ENCODE peak calls at places on chromosomes 13 and 19, in ten cellular contexts. E, X, H, F, I, A, Y, D, P and B are unnamed samples.

GRCh38 chr13:48653074-48654054 is at the start of gene CYSLTR2:
- DNase-seq in X (no peak), Y (no peak), I (no peak), E (no peak), A (no peak), H (peak; percentile 11), D (peak; percentile 56), P (no peak), F (peak; percentile 73), B (no peak)

GRCh38 chr13:85985791-85986190 is 186.6 kb upstream of the SLITRK6 start:
- DNase-seq in I (no peak), D (no peak), Y (no peak), A (no peak), P (no peak), X (no peak), E (no peak), H (no peak), F (peak; percentile 10), B (no peak)

GRCh38 chr13:31945202-31945978 is 86.2 kb upstream of the FRY start:
- DNase-seq in F (peak; percentile 79), E (peak; percentile 79), Y (peak; percentile 78), I (peak; percentile 75), X (no peak), H (no peak), A (peak; percentile 61), D (peak; percentile 32), P (peak; percentile 57), B (no peak)

GRCh38 chr19:29724102-29724641 is 9.1 kb upstream of the C19orf12 start:
- DNase-seq in F (peak; percentile 48), A (no peak), Y (no peak), D (no peak), E (no peak), I (no peak), H (peak; percentile 90), X (no peak), P (no peak), B (peak; percentile 56)

GRCh38 chr13:102038787-102039186 is 363.1 kb downstream of the FGF14 start:
- DNase-seq in P (no peak), A (no peak), E (no peak), F (no peak), X (no peak), H (no peak), I (no peak), Y (no peak), D (no peak), B (no peak)

GRCh38 chr13:32471187-32471922 is 43.4 kb upstream of the N4BP2L1 start:
- DNase-seq in F (peak; percentile 90), A (no peak), I (no peak), X (no peak), D (no peak), P (peak; percentile 59), Y (no peak), H (peak; percentile 49), E (no peak), B (no peak)

GRCh38 chr19:45032421-45032820 is 6.4 kb upstream of the CLASRP start:
- DNase-seq in A (no peak), F (no peak), D (no peak), Y (no peak), P (no peak), H (no peak), I (no peak), E (no peak), X (no peak), B (no peak)

GRCh38 chr13:54733639-54734038 is 1705.0 kb downstream of the OLFM4 start:
- DNase-seq in P (no peak), H (peak; percentile 40), Y (no peak), A (no peak), E (no peak), X (no peak), D (no peak), F (no peak), I (no peak), B (no peak)

GRCh38 chr19:35054626-35055025 is 13.1 kb downstream of the HPN start:
- DNase-seq in X (no peak), D (no peak), H (no peak), I (no peak), Y (no peak), E (no peak), P (no peak), F (no peak), A (no peak), B (no peak)

GRCh38 chr19:35058370-35058769 is 16.8 kb downstream of the HPN start:
- DNase-seq in H (no peak), Y (no peak), X (no peak), I (no peak), P (no peak), F (no peak), A (no peak), D (no peak), E (no peak), B (no peak)

GRCh38 chr19:35056513-35057063 is 15.1 kb downstream of the HPN start:
- DNase-seq in E (no peak), H (no peak), D (no peak), F (no peak), A (no peak), I (no peak), Y (no peak), X (no peak), P (no peak), B (no peak)

GRCh38 chr19:35053667-35054293 is 12.3 kb downstream of the HPN start:
- DNase-seq in X (no peak), E (peak; percentile 29), D (no peak), Y (no peak), A (no peak), F (no peak), P (no peak), I (no peak), H (no peak), B (no peak)

DNA sequence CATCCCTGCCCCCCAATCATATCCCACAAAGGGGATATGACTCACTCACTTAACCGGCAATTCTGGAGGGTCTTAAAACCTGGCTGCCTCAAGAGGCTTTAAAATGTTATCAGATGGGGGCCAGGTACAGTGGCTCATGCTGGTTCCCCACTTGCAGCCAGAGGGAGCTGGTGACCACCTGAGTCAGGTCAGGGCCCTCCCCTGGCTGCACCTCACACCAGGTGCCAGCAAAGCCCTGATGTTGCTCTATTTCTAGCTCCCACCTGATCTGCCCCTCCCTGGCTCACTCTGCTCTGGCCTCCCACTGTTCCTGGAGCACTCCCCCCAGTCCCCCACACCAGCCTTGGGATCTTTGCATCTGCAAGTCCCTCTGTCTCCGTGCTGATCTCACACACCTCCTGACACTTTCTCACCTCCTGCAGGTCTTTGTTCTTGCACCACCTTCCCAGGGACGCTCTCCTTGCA is 14.2 kb downstream of the HPN start:
- DNase-seq in P (no peak), E (no peak), D (no peak), A (no peak), H (no peak), I (no peak), F (no peak), Y (no peak), X (no peak), B (no peak)
- TF ChIP-seq CTCF in P (no peak), E (no peak), D (peak; percentile 19), A (no peak), H (peak; percentile 4), I (no peak), F (no peak), Y (no peak), X (peak; percentile 62), B (peak; percentile 32)

GRCh38 chr19:34357431-34357830 is 7.6 kb upstream of the GPI start:
- DNase-seq in X (no peak), E (peak; percentile 29), F (no peak), I (no peak), D (no peak), Y (no peak), P (no peak), H (no peak), A (no peak), B (no peak)

GRCh38 chr19:34360354-34360909 is 4.6 kb upstream of the GPI start:
- DNase-seq in X (no peak), D (no peak), P (no peak), F (no peak), I (no peak), E (no peak), Y (no peak), A (no peak), H (no peak), B (no peak)

GRCh38 chr19:34359954-34360315 is 5.1 kb upstream of the GPI start:
- DNase-seq in X (no peak), A (no peak), D (no peak), E (peak; percentile 35), Y (no peak), P (no peak), I (no peak), F (no peak), H (no peak), B (no peak)

GRCh38 chr19:34356875-34357274 is 8.1 kb upstream of the GPI start:
- DNase-seq in Y (no peak), F (no peak), H (no peak), E (peak; percentile 5), A (no peak), X (no peak), P (no peak), I (no peak), D (no peak), B (no peak)

DNA sequence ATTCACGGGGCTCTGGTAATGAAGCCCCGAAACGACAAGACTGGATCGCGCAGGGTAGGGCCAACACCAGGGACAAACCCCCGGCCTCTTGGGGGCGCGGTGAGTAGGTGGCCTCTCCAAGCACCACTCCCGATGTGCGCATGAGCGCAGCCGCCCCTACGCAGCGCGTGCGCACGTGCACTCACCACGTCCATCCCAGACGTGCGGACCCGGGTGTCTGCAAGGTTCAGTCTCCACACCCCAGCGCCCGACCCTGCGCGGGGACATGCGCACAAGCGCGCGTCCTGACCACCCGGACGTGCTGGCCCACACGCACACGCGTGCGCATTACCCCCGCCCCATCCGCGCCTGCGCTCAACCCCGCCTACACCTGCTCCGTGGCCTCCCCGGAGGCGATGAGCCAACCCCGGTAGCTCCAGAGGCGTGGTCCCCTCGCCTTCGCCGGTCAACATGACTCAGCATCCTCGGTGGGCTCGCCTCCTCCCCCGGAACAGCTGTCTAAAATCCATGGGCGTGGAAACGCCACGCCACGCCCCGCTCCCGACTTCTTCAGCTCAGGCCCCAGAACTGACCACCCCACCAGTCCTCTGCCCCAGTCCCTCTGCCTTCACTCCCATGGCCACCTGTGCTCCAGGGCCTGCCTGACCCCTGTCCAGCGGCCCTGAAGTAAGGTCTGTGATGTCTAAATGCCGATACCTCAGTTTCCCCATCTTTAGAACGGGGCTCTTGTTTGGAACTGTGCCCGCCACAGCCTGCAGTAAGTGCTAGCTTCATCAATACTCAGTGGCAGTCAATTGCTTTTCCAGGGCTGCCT is 5.6 kb upstream of the GPI start:
- DNase-seq in E (peak; percentile 99), D (peak; percentile 89), A (peak; percentile 97), Y (peak; percentile 97), H (peak; percentile 97), F (peak; percentile 99), P (peak; percentile 94), X (peak; percentile 97), I (peak; percentile 93), B (peak; percentile 96)
- TF ChIP-seq CTCF in E (peak; percentile 13), D (peak; percentile 53), A (peak; percentile 35), Y (peak; percentile 50), H (peak; percentile 55), F (peak; percentile 69), P (peak; percentile 57), X (peak; percentile 71), I (no peak), B (peak; percentile 30)

GRCh38 chr19:3276341-3276799 is 51.9 kb downstream of the CELF5 start:
- DNase-seq in D (no peak), H (no peak), A (no peak), Y (no peak), P (no peak), X (peak; percentile 29), I (peak; percentile 34), E (peak; percentile 77), F (no peak), B (peak; percentile 66)

GRCh38 chr19:3275068-3275582 is 50.7 kb downstream of the CELF5 start:
- DNase-seq in D (no peak), X (peak; percentile 49), I (no peak), A (no peak), H (peak; percentile 27), P (no peak), F (no peak), E (no peak), Y (no peak), B (peak; percentile 87)

GRCh38 chr19:3277649-3278048 is 53.2 kb downstream of the CELF5 start:
- DNase-seq in H (no peak), Y (no peak), X (no peak), I (no peak), E (no peak), D (no peak), P (no peak), F (no peak), A (no peak), B (no peak)

GRCh38 chr19:3274245-3275067 is 50.0 kb downstream of the CELF5 start:
- DNase-seq in A (no peak), I (no peak), X (no peak), D (no peak), Y (no peak), P (no peak), F (no peak), H (no peak), E (no peak), B (no peak)

GRCh38 chr19:3275583-3276340 is 51.3 kb downstream of the CELF5 start:
- DNase-seq in H (peak; percentile 66), I (peak; percentile 56), F (peak; percentile 81), D (peak; percentile 22), Y (no peak), X (peak; percentile 55), A (peak; percentile 49), P (peak; percentile 39), E (peak; percentile 92), B (peak; percentile 95)
- TF ChIP-seq CTCF in H (no peak), I (no peak), F (no peak), D (peak; percentile 70), Y (no peak), X (peak; percentile 64), A (no peak), P (peak; percentile 38), E (no peak), B (peak; percentile 74)

GRCh38 chr19:17488593-17489391 is 18.5 kb downstream of the SLC27A1 start:
- DNase-seq in D (no peak), I (peak; percentile 67), E (peak; percentile 94), A (peak; percentile 90), Y (peak; percentile 71), F (peak; percentile 38), P (no peak), H (peak; percentile 79), X (peak; percentile 83), B (peak; percentile 86)
- TF ChIP-seq CTCF in D (peak; percentile 8), I (no peak), E (peak; percentile 7), A (no peak), Y (no peak), F (no peak), P (no peak), H (peak; percentile 4), X (peak; percentile 60), B (no peak)